ENCODE peak calls at places on chromosomes 1 and 21, in nine cellular contexts. One of them, this sample, is unnamed.

GRCh38 chr1:19644761-19645543 is 841 bp downstream of the NBL1 start:
- DNase-seq in D721Med: no peak
- DNase-seq in CD4-positive, alpha-beta memory T cell: peak
- DNase-seq in IMR-90: no peak
- DNase-seq in HEK293T: peak
- DNase-seq in smooth muscle cell of the brain vasculature: no peak
- DNase-seq in ureter: no peak
- DNase-seq in MV-4-11: no peak
- DNase-seq in tibial artery: no peak
- DNase-seq in this sample: peak

GRCh38 chr1:20624709-20625108 is 8.5 kb upstream of the PINK1 start:
- DNase-seq in D721Med: no peak
- DNase-seq in CD4-positive, alpha-beta memory T cell: no peak
- DNase-seq in IMR-90: no peak
- DNase-seq in HEK293T: no peak
- DNase-seq in smooth muscle cell of the brain vasculature: no peak
- DNase-seq in ureter: no peak
- DNase-seq in MV-4-11: no peak
- DNase-seq in tibial artery: no peak
- DNase-seq in this sample: no peak

GRCh38 chr1:196059210-196059609 is 549.0 kb downstream of the KCNT2 start:
- DNase-seq in D721Med: no peak
- DNase-seq in CD4-positive, alpha-beta memory T cell: no peak
- DNase-seq in IMR-90: no peak
- DNase-seq in HEK293T: no peak
- DNase-seq in smooth muscle cell of the brain vasculature: no peak
- DNase-seq in ureter: no peak
- DNase-seq in MV-4-11: no peak
- DNase-seq in tibial artery: no peak
- DNase-seq in this sample: no peak

GRCh38 chr1:21816602-21817302 is 4.7 kb downstream of the LDLRAD2 start:
- DNase-seq in D721Med: no peak
- DNase-seq in CD4-positive, alpha-beta memory T cell: no peak
- DNase-seq in IMR-90: peak
- DNase-seq in HEK293T: no peak
- DNase-seq in smooth muscle cell of the brain vasculature: peak
- DNase-seq in ureter: no peak
- DNase-seq in MV-4-11: peak
- DNase-seq in tibial artery: no peak
- DNase-seq in this sample: no peak

GRCh38 chr1:240720891-240721450 is 109.0 kb upstream of the GREM2 start:
- DNase-seq in D721Med: no peak
- DNase-seq in CD4-positive, alpha-beta memory T cell: no peak
- DNase-seq in IMR-90: no peak
- DNase-seq in HEK293T: no peak
- DNase-seq in smooth muscle cell of the brain vasculature: no peak
- DNase-seq in ureter: no peak
- DNase-seq in MV-4-11: no peak
- DNase-seq in tibial artery: no peak
- DNase-seq in this sample: no peak

GRCh38 chr1:40248429-40248828 is 692 bp downstream of the TMCO2 start:
- DNase-seq in D721Med: no peak
- DNase-seq in CD4-positive, alpha-beta memory T cell: no peak
- DNase-seq in IMR-90: peak
- DNase-seq in HEK293T: no peak
- DNase-seq in smooth muscle cell of the brain vasculature: no peak
- DNase-seq in ureter: no peak
- DNase-seq in MV-4-11: no peak
- DNase-seq in tibial artery: no peak
- DNase-seq in this sample: no peak

GRCh38 chr1:32066489-32066873 is 6.3 kb upstream of the TMEM39B start:
- DNase-seq in D721Med: no peak
- DNase-seq in CD4-positive, alpha-beta memory T cell: no peak
- DNase-seq in IMR-90: peak
- DNase-seq in HEK293T: no peak
- DNase-seq in smooth muscle cell of the brain vasculature: peak
- DNase-seq in ureter: peak
- DNase-seq in MV-4-11: peak
- DNase-seq in tibial artery: peak
- DNase-seq in this sample: peak

GRCh38 chr1:79322511-79323027 is 316.0 kb upstream of the ADGRL4 start:
- DNase-seq in D721Med: no peak
- DNase-seq in CD4-positive, alpha-beta memory T cell: no peak
- DNase-seq in IMR-90: peak
- DNase-seq in HEK293T: no peak
- DNase-seq in smooth muscle cell of the brain vasculature: no peak
- DNase-seq in ureter: no peak
- DNase-seq in MV-4-11: no peak
- DNase-seq in tibial artery: no peak
- DNase-seq in this sample: no peak

GRCh38 chr1:16250547-16251251 is 13.7 kb upstream of the CPLANE2 start:
- DNase-seq in D721Med: no peak
- DNase-seq in CD4-positive, alpha-beta memory T cell: no peak
- DNase-seq in IMR-90: peak
- DNase-seq in HEK293T: no peak
- DNase-seq in smooth muscle cell of the brain vasculature: no peak
- DNase-seq in ureter: no peak
- DNase-seq in MV-4-11: no peak
- DNase-seq in tibial artery: peak
- DNase-seq in this sample: no peak

GRCh38 chr1:24147194-24147593 is 4.3 kb upstream of the IL22RA1 start:
- DNase-seq in D721Med: no peak
- DNase-seq in CD4-positive, alpha-beta memory T cell: no peak
- DNase-seq in IMR-90: no peak
- DNase-seq in HEK293T: no peak
- DNase-seq in smooth muscle cell of the brain vasculature: no peak
- DNase-seq in ureter: no peak
- DNase-seq in MV-4-11: no peak
- DNase-seq in tibial artery: peak
- DNase-seq in this sample: no peak

GRCh38 chr1:200962631-200963030 is 60.9 kb downstream of the KIF21B start:
- DNase-seq in D721Med: no peak
- DNase-seq in CD4-positive, alpha-beta memory T cell: no peak
- DNase-seq in IMR-90: no peak
- DNase-seq in HEK293T: no peak
- DNase-seq in smooth muscle cell of the brain vasculature: no peak
- DNase-seq in ureter: no peak
- DNase-seq in MV-4-11: no peak
- DNase-seq in tibial artery: no peak
- DNase-seq in this sample: peak

GRCh38 chr1:164363980-164364379 is 195.0 kb upstream of the PBX1 start:
- DNase-seq in D721Med: no peak
- DNase-seq in CD4-positive, alpha-beta memory T cell: no peak
- DNase-seq in IMR-90: no peak
- DNase-seq in HEK293T: no peak
- DNase-seq in smooth muscle cell of the brain vasculature: no peak
- DNase-seq in ureter: no peak
- DNase-seq in MV-4-11: no peak
- DNase-seq in tibial artery: no peak
- DNase-seq in this sample: no peak

GRCh38 chr1:180842482-180842881 is 70.2 kb upstream of the KIAA1614 start:
- DNase-seq in D721Med: no peak
- DNase-seq in CD4-positive, alpha-beta memory T cell: no peak
- DNase-seq in IMR-90: no peak
- DNase-seq in HEK293T: no peak
- DNase-seq in smooth muscle cell of the brain vasculature: no peak
- DNase-seq in ureter: no peak
- DNase-seq in MV-4-11: no peak
- DNase-seq in tibial artery: no peak
- DNase-seq in this sample: no peak

GRCh38 chr1:89815611-89816010 is 5.2 kb upstream of the LRRC8D start:
- DNase-seq in D721Med: no peak
- DNase-seq in CD4-positive, alpha-beta memory T cell: no peak
- DNase-seq in IMR-90: no peak
- DNase-seq in HEK293T: no peak
- DNase-seq in smooth muscle cell of the brain vasculature: no peak
- DNase-seq in ureter: no peak
- DNase-seq in MV-4-11: peak
- DNase-seq in tibial artery: no peak
- DNase-seq in this sample: no peak

GRCh38 chr1:90357980-90358379 is 359.1 kb downstream of the BARHL2 start:
- DNase-seq in D721Med: no peak
- DNase-seq in CD4-positive, alpha-beta memory T cell: no peak
- DNase-seq in IMR-90: no peak
- DNase-seq in HEK293T: no peak
- DNase-seq in smooth muscle cell of the brain vasculature: no peak
- DNase-seq in ureter: no peak
- DNase-seq in MV-4-11: no peak
- DNase-seq in tibial artery: no peak
- DNase-seq in this sample: no peak

GRCh38 chr1:173332026-173332425 is 124.9 kb upstream of the TNFSF4 start:
- DNase-seq in D721Med: no peak
- DNase-seq in CD4-positive, alpha-beta memory T cell: no peak
- DNase-seq in IMR-90: peak
- DNase-seq in HEK293T: no peak
- DNase-seq in smooth muscle cell of the brain vasculature: no peak
- DNase-seq in ureter: no peak
- DNase-seq in MV-4-11: peak
- DNase-seq in tibial artery: no peak
- DNase-seq in this sample: no peak

GRCh38 chr21:16389622-16390021 is 659.8 kb downstream of the USP25 start:
- DNase-seq in D721Med: no peak
- DNase-seq in CD4-positive, alpha-beta memory T cell: no peak
- DNase-seq in IMR-90: no peak
- DNase-seq in HEK293T: no peak
- DNase-seq in smooth muscle cell of the brain vasculature: no peak
- DNase-seq in ureter: no peak
- DNase-seq in MV-4-11: no peak
- DNase-seq in tibial artery: no peak
- DNase-seq in this sample: no peak

GRCh38 chr1:22129501-22130117 is 13.3 kb downstream of the WNT4 start:
- DNase-seq in D721Med: no peak
- DNase-seq in CD4-positive, alpha-beta memory T cell: no peak
- DNase-seq in IMR-90: no peak
- DNase-seq in HEK293T: no peak
- DNase-seq in smooth muscle cell of the brain vasculature: no peak
- DNase-seq in ureter: no peak
- DNase-seq in MV-4-11: no peak
- DNase-seq in tibial artery: no peak
- DNase-seq in this sample: no peak

GRCh38 chr1:57858740-57859139 is 434.9 kb upstream of the DAB1 start:
- DNase-seq in D721Med: no peak
- DNase-seq in CD4-positive, alpha-beta memory T cell: no peak
- DNase-seq in IMR-90: no peak
- DNase-seq in HEK293T: no peak
- DNase-seq in smooth muscle cell of the brain vasculature: no peak
- DNase-seq in ureter: no peak
- DNase-seq in MV-4-11: no peak
- DNase-seq in tibial artery: no peak
- DNase-seq in this sample: no peak

GRCh38 chr1:38805036-38805435 is 54.5 kb downstream of the RRAGC start:
- DNase-seq in D721Med: no peak
- DNase-seq in CD4-positive, alpha-beta memory T cell: no peak
- DNase-seq in IMR-90: no peak
- DNase-seq in HEK293T: no peak
- DNase-seq in smooth muscle cell of the brain vasculature: no peak
- DNase-seq in ureter: no peak
- DNase-seq in MV-4-11: no peak
- DNase-seq in tibial artery: no peak
- DNase-seq in this sample: no peak

GRCh38 chr21:32829504-32829903 is 57.9 kb upstream of the PAXBP1 start:
- DNase-seq in D721Med: no peak
- DNase-seq in CD4-positive, alpha-beta memory T cell: no peak
- DNase-seq in IMR-90: no peak
- DNase-seq in HEK293T: no peak
- DNase-seq in smooth muscle cell of the brain vasculature: no peak
- DNase-seq in ureter: no peak
- DNase-seq in MV-4-11: no peak
- DNase-seq in tibial artery: no peak
- DNase-seq in this sample: no peak

GRCh38 chr1:13818926-13819325 is 118.9 kb downstream of the PRDM2 start:
- DNase-seq in D721Med: no peak
- DNase-seq in CD4-positive, alpha-beta memory T cell: no peak
- DNase-seq in IMR-90: no peak
- DNase-seq in HEK293T: no peak
- DNase-seq in smooth muscle cell of the brain vasculature: no peak
- DNase-seq in ureter: no peak
- DNase-seq in MV-4-11: no peak
- DNase-seq in tibial artery: peak
- DNase-seq in this sample: peak

GRCh38 chr1:221487781-221488520 is 253.9 kb downstream of the DUSP10 start:
- DNase-seq in D721Med: no peak
- DNase-seq in CD4-positive, alpha-beta memory T cell: no peak
- DNase-seq in IMR-90: peak
- DNase-seq in HEK293T: no peak
- DNase-seq in smooth muscle cell of the brain vasculature: peak
- DNase-seq in ureter: no peak
- DNase-seq in MV-4-11: no peak
- DNase-seq in tibial artery: no peak
- DNase-seq in this sample: no peak

GRCh38 chr1:30955448-30956015 is 47.0 kb upstream of the SDC3 start:
- DNase-seq in D721Med: no peak
- DNase-seq in CD4-positive, alpha-beta memory T cell: no peak
- DNase-seq in IMR-90: peak
- DNase-seq in HEK293T: no peak
- DNase-seq in smooth muscle cell of the brain vasculature: no peak
- DNase-seq in ureter: no peak
- DNase-seq in MV-4-11: no peak
- DNase-seq in tibial artery: no peak
- DNase-seq in this sample: no peak

GRCh38 chr1:51946300-51946699 is 44.2 kb downstream of the RAB3B start:
- DNase-seq in D721Med: no peak
- DNase-seq in CD4-positive, alpha-beta memory T cell: no peak
- DNase-seq in IMR-90: peak
- DNase-seq in HEK293T: no peak
- DNase-seq in smooth muscle cell of the brain vasculature: no peak
- DNase-seq in ureter: no peak
- DNase-seq in MV-4-11: no peak
- DNase-seq in tibial artery: no peak
- DNase-seq in this sample: no peak

GRCh38 chr1:19476440-19477190 is 8.7 kb downstream of the CAPZB start:
- DNase-seq in D721Med: no peak
- DNase-seq in CD4-positive, alpha-beta memory T cell: peak
- DNase-seq in IMR-90: peak
- DNase-seq in HEK293T: no peak
- DNase-seq in smooth muscle cell of the brain vasculature: no peak
- DNase-seq in ureter: no peak
- DNase-seq in MV-4-11: peak
- DNase-seq in tibial artery: no peak
- DNase-seq in this sample: no peak

GRCh38 chr1:212341090-212341489 is 55.9 kb downstream of the PPP2R5A start:
- DNase-seq in D721Med: no peak
- DNase-seq in CD4-positive, alpha-beta memory T cell: no peak
- DNase-seq in IMR-90: no peak
- DNase-seq in HEK293T: no peak
- DNase-seq in smooth muscle cell of the brain vasculature: no peak
- DNase-seq in ureter: no peak
- DNase-seq in MV-4-11: no peak
- DNase-seq in tibial artery: no peak
- DNase-seq in this sample: no peak

GRCh38 chr1:17009706-17010105 is 2.0 kb downstream of the ATP13A2 start:
- DNase-seq in D721Med: no peak
- DNase-seq in CD4-positive, alpha-beta memory T cell: no peak
- DNase-seq in IMR-90: no peak
- DNase-seq in HEK293T: no peak
- DNase-seq in smooth muscle cell of the brain vasculature: no peak
- DNase-seq in ureter: no peak
- DNase-seq in MV-4-11: peak
- DNase-seq in tibial artery: no peak
- DNase-seq in this sample: no peak

GRCh38 chr21:29265690-29266479 is 32.8 kb upstream of the BACH1 start:
- DNase-seq in D721Med: no peak
- DNase-seq in CD4-positive, alpha-beta memory T cell: no peak
- DNase-seq in IMR-90: no peak
- DNase-seq in HEK293T: no peak
- DNase-seq in smooth muscle cell of the brain vasculature: no peak
- DNase-seq in ureter: no peak
- DNase-seq in MV-4-11: no peak
- DNase-seq in tibial artery: no peak
- DNase-seq in this sample: no peak

GRCh38 chr1:214037468-214037867 is 49.7 kb downstream of the PROX1 start:
- DNase-seq in D721Med: no peak
- DNase-seq in CD4-positive, alpha-beta memory T cell: no peak
- DNase-seq in IMR-90: no peak
- DNase-seq in HEK293T: no peak
- DNase-seq in smooth muscle cell of the brain vasculature: no peak
- DNase-seq in ureter: no peak
- DNase-seq in MV-4-11: no peak
- DNase-seq in tibial artery: no peak
- DNase-seq in this sample: no peak

GRCh38 chr1:232686346-232686745 is 56.4 kb upstream of the SIPA1L2 start:
- DNase-seq in D721Med: no peak
- DNase-seq in CD4-positive, alpha-beta memory T cell: no peak
- DNase-seq in IMR-90: peak
- DNase-seq in HEK293T: no peak
- DNase-seq in smooth muscle cell of the brain vasculature: no peak
- DNase-seq in ureter: no peak
- DNase-seq in MV-4-11: no peak
- DNase-seq in tibial artery: no peak
- DNase-seq in this sample: no peak

This sample was measured in coronary artery.